ENCODE peak calls at places on chromosome 20, in six cellular contexts. Q, K, P, F, R and S are unnamed samples.

GRCh38 chr20:4962257-4962855 is 39.0 kb downstream of the SLC23A2 start:
- DNase-seq in Q (no peak), K (no peak), P (no peak), F (no peak), R (no peak), S (no peak)

GRCh38 chr20:11355338-11355737 is 562.4 kb upstream of the BTBD3 start:
- DNase-seq in Q (no peak), K (no peak), P (no peak), F (no peak), R (no peak), S (no peak)

GRCh38 chr20:889110-889509 is 27.0 kb downstream of the ANGPT4 start:
- DNase-seq in Q (no peak), K (no peak), P (no peak), F (no peak), R (no peak), S (no peak)

GRCh38 chr20:58675146-58675584 is 17.4 kb upstream of the NPEPL1 start:
- DNase-seq in Q (no peak), K (no peak), P (no peak), F (no peak), R (no peak), S (no peak)

GRCh38 chr20:45338121-45339030 is 9.8 kb downstream of the SDC4 start:
- DNase-seq in Q (no peak), K (no peak), P (no peak), F (no peak), R (peak), S (no peak)

GRCh38 chr20:25160457-25160856 is 35.1 kb upstream of the ENTPD6 start:
- DNase-seq in Q (no peak), K (no peak), P (no peak), F (no peak), R (no peak), S (no peak)

GRCh38 chr20:44579313-44580090 is 2.9 kb upstream of the PKIG start:
- DNase-seq in Q (peak), K (no peak), P (no peak), F (no peak), R (no peak), S (no peak)

GRCh38 chr20:63145156-63145555 is 70.8 kb downstream of the YTHDF1 start:
- DNase-seq in Q (no peak), K (no peak), P (peak), F (no peak), R (no peak), S (peak)

GRCh38 chr20:25056601-25057233 is 1.2 kb downstream of the ACSS1 start:
- DNase-seq in Q (no peak), K (no peak), P (no peak), F (no peak), R (no peak), S (no peak)

GRCh38 chr20:61426361-61426760 is 174.3 kb downstream of the CDH4 start:
- DNase-seq in Q (no peak), K (no peak), P (no peak), F (no peak), R (no peak), S (no peak)

GRCh38 chr20:51034461-51034860 is 11.6 kb upstream of the KCNG1 start:
- DNase-seq in Q (no peak), K (no peak), P (no peak), F (no peak), R (no peak), S (no peak)

GRCh38 chr20:36830791-36831691 is 44.9 kb upstream of the TLDC2 start:
- DNase-seq in Q (no peak), K (no peak), P (peak), F (no peak), R (no peak), S (no peak)

GRCh38 chr20:11797161-11797560 is 120.5 kb upstream of the BTBD3 start:
- DNase-seq in Q (no peak), K (no peak), P (no peak), F (no peak), R (peak), S (no peak)

GRCh38 chr20:46965124-46965455 is 70.4 kb downstream of the EYA2 start:
- DNase-seq in Q (no peak), K (no peak), P (no peak), F (no peak), R (no peak), S (no peak)

GRCh38 chr20:18623156-18623555 is 35.3 kb downstream of the DTD1 start:
- DNase-seq in Q (no peak), K (no peak), P (no peak), F (no peak), R (no peak), S (no peak)

GRCh38 chr20:18628330-18628941 is 40.6 kb downstream of the DTD1 start:
- DNase-seq in Q (no peak), K (peak), P (no peak), F (peak), R (no peak), S (peak)

GRCh38 chr20:18624948-18625347 is 37.1 kb downstream of the DTD1 start:
- DNase-seq in Q (no peak), K (no peak), P (no peak), F (no peak), R (no peak), S (no peak)

GRCh38 chr20:18621004-18621403 is 33.1 kb downstream of the DTD1 start:
- DNase-seq in Q (no peak), K (no peak), P (no peak), F (no peak), R (no peak), S (no peak)

DNA sequence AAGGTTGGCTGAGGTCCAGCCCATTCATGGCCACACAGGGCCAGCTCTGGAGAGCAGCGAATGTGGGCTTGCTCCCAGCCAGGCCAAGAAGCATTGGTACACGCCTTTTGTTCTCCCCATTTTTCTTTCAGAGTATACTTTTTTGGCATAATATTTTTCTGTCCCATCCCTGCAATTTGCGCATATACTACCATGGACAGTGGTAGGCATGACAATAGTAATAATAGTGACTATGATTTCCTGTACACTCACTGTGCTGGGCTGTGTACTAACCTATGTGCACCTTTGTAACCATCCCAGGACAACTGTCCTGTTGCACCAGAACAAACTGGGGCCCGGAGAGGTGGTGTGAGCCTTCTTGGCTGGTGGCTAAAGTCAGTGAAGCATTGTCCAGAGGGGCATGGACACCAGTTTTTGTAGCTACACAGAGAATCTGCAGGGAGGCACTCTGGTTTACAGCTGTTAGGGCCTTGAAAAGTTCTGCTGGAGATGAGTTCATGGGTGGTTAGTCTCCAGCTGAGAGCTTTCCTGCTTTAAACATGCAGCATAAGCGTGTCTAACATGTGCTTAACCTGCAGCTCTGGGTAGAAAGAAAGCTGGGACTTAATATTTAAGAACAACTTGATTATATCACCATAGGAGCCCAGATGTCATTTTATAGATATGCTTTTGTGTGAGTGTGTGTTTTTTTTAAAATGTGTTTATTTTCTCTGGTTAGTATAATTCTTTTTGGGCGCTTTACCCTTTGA is 38.2 kb downstream of the DTD1 start:
- DNase-seq in Q (no peak), K (no peak), P (no peak), F (no peak), R (no peak), S (no peak)
- H4K91ac ChIP-seq in Q (no peak), K (no peak), P (no peak), F (no peak), R (no peak), S (no peak)

GRCh38 chr20:32888636-32889035 is 29.9 kb downstream of the EFCAB8 start:
- DNase-seq in Q (no peak), K (no peak), P (no peak), F (no peak), R (no peak), S (no peak)
- H4K91ac ChIP-seq in Q (no peak), K (no peak), P (no peak), F (no peak), R (no peak), S (no peak)

GRCh38 chr20:48738399-48739304 is 89.1 kb downstream of the PREX1 start:
- DNase-seq in Q (no peak), K (no peak), P (no peak), F (no peak), R (no peak), S (no peak)
- H4K91ac ChIP-seq in Q (no peak), K (no peak), P (no peak), F (no peak), R (no peak), S (no peak)

GRCh38 chr20:38882600-38882999 is 43.6 kb upstream of the FAM83D start:
- DNase-seq in Q (no peak), K (no peak), P (no peak), F (no peak), R (no peak), S (no peak)

GRCh38 chr20:38881806-38882440 is 44.3 kb upstream of the FAM83D start:
- DNase-seq in Q (no peak), K (no peak), P (no peak), F (no peak), R (no peak), S (no peak)

GRCh38 chr20:38883081-38883980 is 42.9 kb upstream of the FAM83D start:
- DNase-seq in Q (no peak), K (no peak), P (peak), F (no peak), R (no peak), S (no peak)

GRCh38 chr20:38885357-38885756 is 40.9 kb upstream of the FAM83D start:
- DNase-seq in Q (no peak), K (no peak), P (no peak), F (no peak), R (no peak), S (no peak)

GRCh38 chr20:38883981-38884733 is 42.1 kb upstream of the FAM83D start:
- DNase-seq in Q (no peak), K (no peak), P (no peak), F (no peak), R (no peak), S (no peak)
- H4K91ac ChIP-seq in Q (no peak), K (no peak), P (no peak), F (no peak), R (no peak), S (no peak)

DNA sequence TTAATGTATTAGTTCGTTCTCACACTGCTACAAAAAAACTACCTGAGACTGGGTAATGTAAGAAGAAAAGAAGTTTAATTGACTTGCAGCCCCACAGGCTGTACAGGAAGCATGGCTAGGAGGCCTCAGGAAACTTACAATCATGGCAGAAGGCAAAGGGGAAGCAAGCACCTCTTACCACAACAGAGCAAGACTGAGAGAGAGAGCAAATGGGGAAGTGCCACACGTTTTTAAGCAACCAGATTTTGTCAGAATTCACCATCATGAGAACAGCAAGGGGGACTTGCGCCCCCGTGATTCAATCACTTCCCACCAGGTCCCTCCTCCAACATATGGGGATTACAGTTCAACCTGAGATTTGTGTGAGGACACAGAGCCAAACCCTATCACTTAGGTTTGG is 70.8 kb upstream of the SRSF6 start:
- DNase-seq in Q (no peak), K (no peak), P (no peak), F (no peak), R (no peak), S (no peak)
- H4K91ac ChIP-seq in Q (no peak), K (no peak), P (no peak), F (no peak), R (no peak), S (no peak)

GRCh38 chr20:59767656-59768055 is 163.3 kb downstream of the PHACTR3 start:
- DNase-seq in Q (no peak), K (no peak), P (no peak), F (no peak), R (no peak), S (no peak)

GRCh38 chr20:59765599-59766177 is 161.3 kb downstream of the PHACTR3 start:
- DNase-seq in Q (peak), K (peak), P (no peak), F (no peak), R (no peak), S (peak)

DNA sequence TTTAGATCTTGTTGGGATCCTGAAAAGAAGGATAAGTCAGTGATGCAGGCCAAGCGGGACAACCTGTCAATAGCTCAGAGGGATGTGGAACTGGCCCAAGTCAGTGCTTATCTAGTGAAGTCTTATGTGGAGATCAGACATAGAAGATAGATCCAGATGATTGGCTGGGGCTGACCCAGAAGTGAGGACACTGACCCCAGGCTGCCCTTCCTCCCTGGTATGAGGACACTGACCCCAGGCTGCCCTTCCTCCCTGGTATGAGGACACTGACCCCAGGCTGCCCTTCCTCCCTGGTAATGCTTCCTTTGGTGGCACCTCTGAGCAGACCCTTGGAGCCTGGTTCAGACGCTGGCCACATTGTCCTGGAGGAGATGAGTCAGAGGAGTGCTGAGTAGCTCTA is 159.7 kb downstream of the PHACTR3 start:
- DNase-seq in Q (no peak), K (no peak), P (no peak), F (no peak), R (no peak), S (no peak)
- H4K91ac ChIP-seq in Q (no peak), K (no peak), P (no peak), F (no peak), R (no peak), S (no peak)

GRCh38 chr20:22052025-22052527 is 346.6 kb downstream of the PAX1 start:
- DNase-seq in Q (no peak), K (no peak), P (no peak), F (no peak), R (no peak), S (no peak)
- H4K91ac ChIP-seq in Q (no peak), K (no peak), P (no peak), F (no peak), R (no peak), S (no peak)

GRCh38 chr20:20525756-20526155 is 157.9 kb downstream of the INSM1 start:
- DNase-seq in Q (no peak), K (no peak), P (no peak), F (no peak), R (no peak), S (no peak)

GRCh38 chr20:20528896-20529295 is 161.0 kb downstream of the INSM1 start:
- DNase-seq in Q (no peak), K (no peak), P (no peak), F (no peak), R (peak), S (no peak)

GRCh38 chr20:20521736-20522135 is 153.8 kb downstream of the INSM1 start:
- DNase-seq in Q (no peak), K (no peak), P (no peak), F (no peak), R (peak), S (no peak)

GRCh38 chr20:20527661-20528060 is 159.8 kb downstream of the INSM1 start:
- DNase-seq in Q (no peak), K (no peak), P (no peak), F (no peak), R (no peak), S (no peak)

GRCh38 chr20:20525214-20525613 is 157.3 kb downstream of the INSM1 start:
- DNase-seq in Q (no peak), K (no peak), P (no peak), F (no peak), R (no peak), S (no peak)
- H4K91ac ChIP-seq in Q (no peak), K (no peak), P (no peak), F (no peak), R (no peak), S (no peak)

GRCh38 chr20:6966721-6967120 is 199.2 kb downstream of the BMP2 start:
- DNase-seq in Q (no peak), K (no peak), P (no peak), F (no peak), R (peak), S (no peak)
- H4K91ac ChIP-seq in Q (no peak), K (no peak), P (no peak), F (no peak), R (no peak), S (no peak)